ENCODE peak calls at places on chromosome 5, in seven cellular contexts. O, Q, N, D, B, X and G are unnamed samples.
A peak's percentile ranks its signal among the peaks of the same experiment; 100 is the strongest.

GRCh38 chr5:96781031-96781733 is 26.6 kb downstream of the ERAP1 start:
- DNase-seq in N (no peak), Q (no peak), D (no peak), B (no peak), X (no peak), O (peak; percentile 77), G (no peak)

GRCh38 chr5:137733011-137733410 is 2.9 kb downstream of the KLHL3 start:
- DNase-seq in D (no peak), N (no peak), X (no peak), O (no peak), Q (no peak), B (no peak), G (no peak)

GRCh38 chr5:132001647-132002561 is 9.6 kb downstream of the ACSL6 start:
- DNase-seq in D (peak; percentile 71), X (no peak), Q (no peak), B (no peak), N (peak; percentile 29), O (peak; percentile 25), G (peak; percentile 65)

GRCh38 chr5:124738751-124739559 is 7.5 kb downstream of the ZNF608 start:
- DNase-seq in N (no peak), X (no peak), B (no peak), D (no peak), O (no peak), Q (no peak), G (no peak)

GRCh38 chr5:142954455-142954854 is 184.3 kb downstream of the ARHGAP26 start:
- DNase-seq in Q (no peak), O (no peak), N (no peak), B (no peak), X (no peak), D (no peak), G (no peak)

GRCh38 chr5:39867923-39868322 is 443.1 kb upstream of the DAB2 start:
- DNase-seq in B (no peak), O (no peak), X (no peak), D (no peak), Q (no peak), N (no peak), G (no peak)

GRCh38 chr5:74829413-74829812 is 36.8 kb downstream of the FAM169A start:
- DNase-seq in D (no peak), N (no peak), X (no peak), O (no peak), Q (no peak), B (no peak), G (no peak)

GRCh38 chr5:139964994-139965565 is 78.0 kb downstream of the NRG2 start:
- DNase-seq in X (no peak), B (no peak), Q (no peak), N (no peak), O (no peak), D (no peak), G (no peak)

GRCh38 chr5:169265888-169266287 is 35.1 kb downstream of the SLIT3 start:
- DNase-seq in X (no peak), N (no peak), B (no peak), O (no peak), D (no peak), Q (no peak), G (no peak)

GRCh38 chr5:55226027-55226933 is 835 bp downstream of the MCIDAS start:
- DNase-seq in X (peak; percentile 74), N (no peak), D (peak; percentile 26), O (peak; percentile 59), Q (no peak), B (peak; percentile 65), G (peak; percentile 89)

GRCh38 chr5:107670028-107670926 is 460 bp downstream of the EFNA5 start:
- DNase-seq in Q (no peak), B (peak; percentile 71), X (peak; percentile 40), D (peak; percentile 37), N (peak; percentile 8), O (peak; percentile 48), G (no peak)

GRCh38 chr5:44862808-44863207 is 54.1 kb downstream of the MRPS30 start:
- DNase-seq in Q (no peak), O (no peak), N (no peak), X (no peak), B (no peak), D (no peak), G (no peak)

GRCh38 chr5:102858808-102859207 is 103.7 kb downstream of the PAM start:
- DNase-seq in O (peak; percentile 13), N (no peak), Q (no peak), D (no peak), X (no peak), B (no peak), G (no peak)

GRCh38 chr5:7856855-7857254 is 5.9 kb upstream of the CFAP90 start:
- DNase-seq in X (no peak), B (no peak), N (peak; percentile 20), D (no peak), Q (no peak), O (peak; percentile 75), G (peak; percentile 24)

DNA sequence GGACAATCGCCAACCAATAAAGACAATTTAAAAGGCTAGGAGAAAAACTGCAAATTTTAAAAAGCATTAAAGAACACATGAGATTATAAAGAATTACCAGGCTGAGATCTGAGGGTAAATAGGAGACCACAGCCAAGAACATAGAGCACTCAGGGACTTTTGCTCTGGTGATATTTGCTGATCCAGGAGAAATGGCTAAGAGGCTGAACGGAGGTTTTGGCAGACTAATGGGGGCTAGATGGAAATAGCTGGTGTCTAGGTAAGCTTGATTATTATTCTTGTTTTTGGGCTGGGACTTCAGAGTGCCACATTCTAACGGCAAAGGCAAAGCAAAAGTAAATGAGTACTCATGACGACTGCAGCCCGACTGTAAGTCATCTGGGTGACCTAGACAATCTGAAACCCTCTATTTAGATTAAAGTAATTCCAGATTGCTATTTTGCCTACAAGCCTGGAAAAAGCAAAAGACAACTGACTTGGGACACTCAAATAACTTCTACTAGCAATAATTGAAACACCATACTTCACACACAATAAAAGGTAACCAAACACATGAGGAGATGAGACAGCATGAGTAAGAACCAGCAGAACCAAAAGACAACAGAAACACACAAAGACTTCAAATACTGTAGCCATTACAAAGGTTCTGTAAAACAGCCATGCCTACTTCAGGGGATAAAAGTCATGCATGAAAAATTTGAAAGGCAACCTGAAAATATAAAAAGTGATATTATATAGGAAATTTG is 68.8 kb downstream of the JAKMIP2 start:
- DNase-seq in X (no peak), O (no peak), D (no peak), B (no peak), Q (no peak), N (no peak), G (no peak)
- TF ChIP-seq CTCF in X (no peak), O (no peak), D (no peak), B (no peak), Q (no peak), N (no peak), G (no peak)

DNA sequence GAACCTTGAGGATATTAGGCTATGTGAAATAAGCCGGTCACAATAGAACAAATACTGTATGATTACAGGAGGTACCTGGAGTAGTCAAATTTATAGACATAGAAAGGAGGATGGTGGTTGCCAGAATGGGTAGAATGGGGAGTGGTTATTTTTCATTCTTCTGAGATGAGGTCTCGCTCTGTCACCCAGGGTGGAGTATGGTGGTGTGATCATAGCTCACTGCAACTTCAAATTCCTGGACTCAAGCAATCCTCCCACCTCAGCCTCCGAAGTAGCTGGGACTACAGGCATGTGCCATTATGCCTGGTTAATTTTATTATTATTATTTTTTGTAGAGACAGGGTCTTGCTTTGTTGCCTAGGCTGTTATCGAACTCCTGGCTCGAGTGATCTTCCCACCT is 27.1 kb downstream of the SH3PXD2B start:
- DNase-seq in O (no peak), Q (no peak), D (no peak), B (no peak), N (no peak), X (no peak), G (no peak)
- TF ChIP-seq CTCF in O (no peak), Q (no peak), D (no peak), B (no peak), N (no peak), X (no peak), G (no peak)

DNA sequence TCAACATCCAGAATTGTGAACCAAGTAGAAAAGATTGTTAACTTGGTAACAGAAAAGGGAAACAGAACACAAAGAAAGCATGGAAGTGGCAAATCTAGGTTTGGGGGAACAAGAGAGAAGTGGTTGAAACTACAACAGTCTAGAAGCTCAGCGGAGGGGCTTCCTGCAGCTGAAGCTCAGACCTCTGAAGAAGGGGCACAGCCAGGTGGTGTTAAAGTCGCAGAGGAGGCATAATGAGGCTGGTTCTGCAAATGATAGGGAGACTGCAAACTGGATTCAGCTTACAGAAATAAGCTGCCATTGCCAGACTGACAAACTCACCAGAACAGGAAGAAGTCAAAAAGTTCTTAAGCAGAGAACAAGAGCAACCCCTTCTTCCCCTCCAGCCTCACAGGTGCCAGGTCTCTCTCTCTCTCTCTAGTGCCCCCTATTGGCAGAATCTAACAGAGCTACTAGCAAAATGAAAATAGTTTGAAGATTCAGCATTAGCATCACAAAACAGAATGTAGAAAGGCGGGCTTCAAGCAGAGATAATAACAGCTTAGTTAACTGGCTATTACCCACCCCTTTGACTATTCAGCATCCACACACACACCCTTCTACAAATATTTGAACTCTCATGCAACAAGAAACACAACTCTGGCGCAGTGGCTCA is 76.7 kb downstream of the GRAMD2B start:
- DNase-seq in D (no peak), N (no peak), X (peak; percentile 26), O (peak; percentile 39), Q (no peak), B (no peak), G (peak; percentile 34)
- TF ChIP-seq CTCF in D (peak; percentile 31), N (peak; percentile 46), X (peak; percentile 35), O (peak; percentile 56), Q (peak; percentile 50), B (no peak), G (peak; percentile 52)

GRCh38 chr5:179260324-179261070 is 84.8 kb downstream of the ADAMTS2 start:
- DNase-seq in D (no peak), B (peak; percentile 42), X (no peak), O (no peak), N (no peak), Q (no peak), G (no peak)

GRCh38 chr5:179259731-179260323 is 85.4 kb downstream of the ADAMTS2 start:
- DNase-seq in Q (no peak), D (no peak), X (no peak), O (no peak), B (peak; percentile 34), N (no peak), G (no peak)

GRCh38 chr5:179263391-179264052 is 81.7 kb downstream of the ADAMTS2 start:
- DNase-seq in B (peak; percentile 41), D (peak; percentile 23), N (no peak), X (peak; percentile 14), O (no peak), Q (no peak), G (no peak)

GRCh38 chr5:179262126-179262920 is 82.9 kb downstream of the ADAMTS2 start:
- DNase-seq in N (no peak), Q (no peak), X (no peak), O (no peak), B (no peak), D (peak; percentile 24), G (no peak)

DNA sequence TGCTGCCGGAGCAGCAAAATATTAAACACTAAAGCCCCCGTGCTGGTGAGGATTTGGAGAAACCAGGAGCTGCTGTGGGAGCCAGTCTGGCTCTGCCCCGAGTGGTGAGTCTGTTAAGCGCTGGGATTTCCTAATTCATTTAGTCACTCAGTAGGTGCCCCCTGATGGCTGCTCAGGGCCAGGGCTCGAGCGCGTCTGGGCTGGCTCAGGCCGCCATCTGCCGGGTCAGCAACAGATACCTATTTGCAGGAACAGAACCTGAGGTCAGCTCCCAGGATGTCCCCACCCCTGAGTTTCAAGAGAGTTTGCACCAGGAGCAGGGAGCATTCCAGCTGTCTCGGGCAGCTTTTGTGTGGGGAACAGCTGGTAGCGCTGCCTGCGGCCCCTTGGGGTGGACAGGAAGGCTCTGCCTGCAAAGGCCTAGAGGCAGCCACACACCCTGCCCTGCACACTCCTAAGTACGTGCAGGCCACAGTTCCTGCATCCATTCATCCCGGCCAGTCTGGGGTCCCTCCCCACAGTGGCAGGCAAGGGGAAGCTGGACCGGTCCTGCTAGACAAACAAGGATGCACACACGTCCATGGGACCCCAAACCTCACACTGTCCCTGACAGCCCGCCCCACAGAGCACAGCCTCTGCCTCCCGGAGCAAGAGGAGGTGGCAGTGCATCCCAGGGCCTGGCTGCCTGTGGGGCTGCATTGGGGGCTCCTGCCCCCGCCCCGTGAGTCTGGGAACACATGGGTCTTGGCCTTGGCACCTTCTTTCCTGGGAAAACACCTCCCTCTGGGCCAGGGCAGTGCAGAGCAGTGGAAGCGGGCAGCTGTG is 83.7 kb downstream of the ADAMTS2 start:
- DNase-seq in O (peak; percentile 49), B (peak; percentile 56), D (no peak), X (no peak), N (no peak), Q (no peak), G (no peak)
- TF ChIP-seq CTCF in O (peak; percentile 32), B (no peak), D (no peak), X (no peak), N (no peak), Q (peak; percentile 45), G (no peak)